ENCODE peak calls at places on chromosomes 12 and 14, in four cellular contexts. Y is psoas muscle; K is AG04450; N is naive thymus-derived CD4-positive, alpha-beta T cell. G is an unnamed sample.
A peak's percentile ranks its signal among the peaks of the same experiment; 100 is the strongest.

GRCh38 chr12:100579844-100580243 is 6.4 kb downstream of the GAS2L3 start:
- DNase-seq in Y (no peak), K (no peak), N (no peak), G (no peak)

GRCh38 chr14:100296106-100296651 is 10.1 kb downstream of the SLC25A29 start:
- DNase-seq in Y (no peak), K (no peak), N (no peak), G (peak; percentile 42)

GRCh38 chr14:21168055-21168454 is 12.2 kb upstream of the OR5AU1 start:
- DNase-seq in Y (no peak), K (no peak), N (no peak), G (no peak)

GRCh38 chr12:52870361-52871290 is 21.8 kb upstream of the KRT78 start:
- DNase-seq in Y (peak; percentile 40), K (no peak), N (peak; percentile 86), G (peak; percentile 87)

GRCh38 chr14:64234877-64235651 is 59.1 kb downstream of the ESR2 start:
- DNase-seq in Y (peak; percentile 37), K (no peak), N (no peak), G (no peak)

GRCh38 chr12:26319511-26319910 is 124.1 kb downstream of the SSPN start:
- DNase-seq in Y (peak; percentile 50), K (peak; percentile 81), N (no peak), G (no peak)

GRCh38 chr12:90543393-90543792 is 411.6 kb downstream of the CCER1 start:
- DNase-seq in Y (no peak), K (no peak), N (no peak), G (no peak)

GRCh38 chr12:45232771-45233372 is 17.0 kb downstream of the ANO6 start:
- DNase-seq in Y (peak; percentile 37), K (no peak), N (no peak), G (peak; percentile 66)

GRCh38 chr12:30200864-30201263 is 417.1 kb upstream of the TMTC1 start:
- DNase-seq in Y (no peak), K (no peak), N (no peak), G (no peak)

GRCh38 chr12:132620893-132621656 is 2.5 kb downstream of the P2RX2 start:
- DNase-seq in Y (no peak), K (no peak), N (no peak), G (no peak)

GRCh38 chr12:115223322-115223721 is 539.3 kb upstream of the TBX3 start:
- DNase-seq in Y (no peak), K (peak; percentile 42), N (no peak), G (no peak)

GRCh38 chr14:101288436-101289229 is 272.7 kb upstream of the DIO3 start:
- DNase-seq in Y (peak; percentile 37), K (no peak), N (no peak), G (no peak)

GRCh38 chr12:56188786-56189335 is 422 bp downstream of the SMARCC2 start:
- DNase-seq in Y (no peak), K (no peak), N (peak; percentile 42), G (no peak)

GRCh38 chr12:84676787-84677186 is 235.8 kb downstream of the SLC6A15 start:
- DNase-seq in Y (no peak), K (no peak), N (no peak), G (no peak)

GRCh38 chr12:64681200-64682052 is 71.1 kb downstream of the RASSF3 start:
- DNase-seq in Y (no peak), K (no peak), N (no peak), G (no peak)

DNA sequence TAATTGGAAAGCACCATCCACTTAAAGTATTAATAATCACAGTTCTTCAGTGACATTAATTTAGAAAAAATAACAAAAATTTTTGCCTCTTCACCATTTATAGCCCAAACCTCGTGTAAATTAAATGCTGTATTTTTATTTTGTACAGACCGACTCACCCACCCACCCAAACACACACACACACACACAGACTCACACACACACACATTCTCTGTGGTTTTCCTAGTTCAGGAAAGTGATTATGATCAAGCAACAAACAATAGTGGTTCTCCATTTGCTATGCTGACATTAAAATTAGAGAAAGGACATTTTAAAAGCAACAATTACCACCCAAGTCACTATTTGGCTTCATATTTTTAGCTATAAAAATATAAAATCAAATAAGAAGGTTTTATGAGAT is 112.5 kb upstream of the FLRT2 start:
- DNase-seq in Y (no peak), K (no peak), N (no peak), G (no peak)
- H3K9me3 ChIP-seq in Y (no peaks in the 10 kb centered on the region), K (no peaks in the 10 kb centered on the region), N (no peaks in the 10 kb centered on the region), G (no peaks in the 10 kb centered on the region)

GRCh38 chr14:47500369-47500768 is 175.0 kb downstream of the MDGA2 start:
- DNase-seq in Y (no peak), K (no peak), N (no peak), G (no peak)
- H3K9me3 ChIP-seq in Y (no peaks in the 10 kb centered on the region), K (peaks cover 10% of the 10 kb centered on the region), N (no peaks in the 10 kb centered on the region), G (no peaks in the 10 kb centered on the region)

GRCh38 chr12:34393821-34394150 is 371.5 kb downstream of the ALG10 start:
- DNase-seq in Y (peak; percentile 8), K (no peak), N (no peak), G (peak; percentile 49)
- H3K9me3 ChIP-seq in Y (no peaks in the 10 kb centered on the region), K (peaks cover 100% of the 10 kb centered on the region), N (no peaks in the 10 kb centered on the region), G (no peaks in the 10 kb centered on the region)

GRCh38 chr14:80805136-80805535 is 136.4 kb downstream of the CEP128 start:
- DNase-seq in Y (no peak), K (peak; percentile 8), N (no peak), G (no peak)
- H3K9me3 ChIP-seq in Y (no peaks in the 10 kb centered on the region), K (peaks cover 12% of the 10 kb centered on the region), N (no peaks in the 10 kb centered on the region), G (no peaks in the 10 kb centered on the region)

GRCh38 chr14:77303417-77304156 is 17.1 kb downstream of the POMT2 start:
- DNase-seq in Y (no peak), K (peak; percentile 77), N (no peak), G (no peak)

GRCh38 chr14:77302926-77303325 is 17.8 kb downstream of the POMT2 start:
- DNase-seq in Y (no peak), K (no peak), N (no peak), G (no peak)

GRCh38 chr14:77307099-77307496 is 13.6 kb downstream of the POMT2 start:
- DNase-seq in Y (no peak), K (no peak), N (no peak), G (no peak)

GRCh38 chr14:77306406-77307098 is 14.1 kb downstream of the POMT2 start:
- DNase-seq in Y (no peak), K (no peak), N (no peak), G (no peak)

GRCh38 chr14:77305696-77306095 is 15.0 kb downstream of the POMT2 start:
- DNase-seq in Y (no peak), K (no peak), N (no peak), G (no peak)
- H3K9me3 ChIP-seq in Y (no peaks in the 10 kb centered on the region), K (no peaks in the 10 kb centered on the region), N (no peaks in the 10 kb centered on the region), G (no peaks in the 10 kb centered on the region)

G was measured in left lung.